ENCODE peak calls at places on chromosomes 5 and 9, in eight cellular contexts. R is HFF-Myc, S is tibial artery, E is coronary artery, C is cardiac muscle cell, W is AG04450, F is foreskin fibroblast, Y is thoracic aorta. J is an unnamed sample.

GRCh38 chr5:39148983-39149534 is 70.3 kb downstream of the FYB1 start:
- DNase-seq in R (no peak), C (no peak), Y (no peak), E (no peak), W (no peak), F (peak), S (no peak), J (peak)

GRCh38 chr5:159156839-159157238 is 52.5 kb downstream of the RNF145 start:
- DNase-seq in S (no peak), C (peak), F (peak), E (no peak), Y (no peak), W (peak), R (peak), J (peak)

GRCh38 chr5:13771011-13771571 is 173.4 kb downstream of the DNAH5 start:
- DNase-seq in S (no peak), Y (no peak), F (no peak), W (peak), R (peak), C (no peak), E (no peak), J (no peak)

GRCh38 chr9:38686923-38687322 is 33.0 kb downstream of the FAM240B start:
- DNase-seq in F (no peak), R (no peak), C (no peak), S (no peak), Y (no peak), E (no peak), W (no peak), J (no peak)

GRCh38 chr5:58255970-58256369 is 203.9 kb downstream of the PLK2 start:
- DNase-seq in Y (no peak), C (no peak), F (no peak), R (no peak), E (no peak), S (no peak), W (no peak), J (no peak)

GRCh38 chr5:80866372-80866771 is 93.8 kb upstream of the RASGRF2 start:
- DNase-seq in S (no peak), F (no peak), C (no peak), Y (no peak), E (no peak), R (no peak), W (no peak), J (no peak)

GRCh38 chr5:177606071-177607051 is 6.4 kb downstream of the B4GALT7 start:
- DNase-seq in W (no peak), Y (no peak), R (no peak), S (no peak), C (no peak), E (peak), F (no peak), J (no peak)

GRCh38 chr5:64690417-64691151 is at the start of gene SHISAL2B:
- DNase-seq in Y (no peak), R (no peak), C (peak), E (no peak), F (peak), S (no peak), W (no peak), J (peak)

GRCh38 chr9:115925424-115925823 is 228.2 kb upstream of the PAPPA start:
- DNase-seq in F (no peak), W (no peak), C (no peak), S (no peak), E (no peak), Y (no peak), R (no peak), J (no peak)

GRCh38 chr5:77360969-77361368 is 131.1 kb downstream of the WDR41 start:
- DNase-seq in W (no peak), R (no peak), Y (no peak), E (no peak), C (no peak), S (no peak), F (no peak), J (no peak)

GRCh38 chr5:159638954-159639559 is 277.2 kb upstream of the ADRA1B start:
- DNase-seq in R (no peak), E (no peak), W (no peak), C (no peak), S (no peak), Y (no peak), F (no peak), J (peak)

GRCh38 chr5:43428034-43428712 is 16.0 kb upstream of the CCL28 start:
- DNase-seq in E (no peak), Y (no peak), C (no peak), W (no peak), S (no peak), F (peak), R (no peak), J (peak)

GRCh38 chr5:54326662-54327145 is 16.3 kb upstream of the ARL15 start:
- DNase-seq in S (no peak), R (no peak), Y (no peak), W (no peak), C (no peak), F (no peak), E (no peak), J (no peak)

GRCh38 chr9:34179528-34180138 is 790 bp downstream of the UBAP1 start:
- DNase-seq in R (no peak), Y (no peak), F (peak), C (no peak), E (no peak), W (no peak), S (no peak), J (peak)

GRCh38 chr9:27337833-27338526 is 41.0 kb upstream of the EQTN start:
- DNase-seq in W (no peak), C (no peak), R (no peak), Y (no peak), S (no peak), E (no peak), F (no peak), J (no peak)

GRCh38 chr5:174998131-174998730 is 273.8 kb downstream of the MSX2 start:
- DNase-seq in S (no peak), E (no peak), Y (no peak), C (no peak), W (no peak), F (no peak), R (no peak), J (no peak)

GRCh38 chr9:135902655-135903357 is 4.5 kb downstream of the CAMSAP1 start:
- DNase-seq in C (no peak), W (no peak), F (no peak), R (no peak), S (no peak), E (no peak), Y (no peak), J (no peak)

GRCh38 chr5:154312571-154312970 is 122.0 kb downstream of the GALNT10 start:
- DNase-seq in E (no peak), S (no peak), F (peak), R (no peak), W (no peak), C (no peak), Y (no peak), J (peak)

GRCh38 chr9:78097541-78097940 is 65.9 kb upstream of the GNAQ start:
- DNase-seq in S (no peak), R (no peak), F (no peak), C (no peak), Y (no peak), E (no peak), W (no peak), J (no peak)

GRCh38 chr5:68251386-68251785 is 35.8 kb downstream of the PIK3R1 start:
- DNase-seq in C (no peak), Y (no peak), S (no peak), E (no peak), F (peak), R (no peak), W (no peak), J (no peak)

GRCh38 chr5:179765400-179765799 is 28.4 kb upstream of the LTC4S start:
- DNase-seq in E (no peak), Y (peak), C (no peak), W (no peak), R (peak), S (peak), F (peak), J (peak)

GRCh38 chr5:150489358-150490295 is 18.3 kb upstream of the NDST1 start:
- DNase-seq in F (peak), S (no peak), R (no peak), Y (no peak), E (no peak), C (no peak), W (no peak), J (no peak)

GRCh38 chr5:31811210-31811609 is 172.3 kb downstream of the PDZD2 start:
- DNase-seq in Y (no peak), C (no peak), E (no peak), W (peak), F (peak), S (no peak), R (no peak), J (peak)

GRCh38 chr5:176875014-176875550 is 24.1 kb downstream of the HK3 start:
- DNase-seq in Y (no peak), S (no peak), C (no peak), R (no peak), E (no peak), W (no peak), F (no peak), J (no peak)

GRCh38 chr9:98881836-98882568 is 61.7 kb upstream of the COL15A1 start:
- DNase-seq in Y (no peak), R (no peak), C (no peak), W (no peak), F (no peak), S (no peak), E (peak), J (no peak)

DNA sequence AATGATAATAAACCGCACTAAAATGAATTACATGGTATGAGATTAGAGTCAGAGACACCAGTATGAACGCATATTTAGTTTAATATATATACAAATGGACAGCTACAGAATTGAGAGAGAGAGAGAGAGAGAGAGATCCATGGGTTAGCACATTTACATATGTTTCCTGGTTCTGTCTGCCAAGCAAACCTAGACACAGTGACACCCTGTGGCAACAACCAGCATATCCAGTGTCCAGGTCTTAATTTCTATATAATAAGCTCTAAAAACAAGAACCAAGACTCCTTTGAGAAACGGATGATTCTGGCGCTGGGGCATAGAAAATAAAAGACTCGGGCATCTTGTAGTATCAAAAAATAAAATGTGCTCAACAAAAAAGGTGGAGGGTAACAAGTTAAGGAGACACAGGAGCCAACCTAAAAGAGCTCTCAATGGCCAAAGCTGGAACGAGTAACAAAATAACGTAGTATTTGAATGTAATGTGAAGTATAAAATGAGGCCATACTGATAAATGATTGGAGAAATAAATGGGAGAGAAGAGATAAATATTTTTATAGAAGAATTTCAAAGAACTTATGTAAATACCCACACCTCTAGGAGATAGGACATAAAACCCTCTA is 84.5 kb downstream of the RFX3 start:
- DNase-seq in W (peak), R (peak), E (no peak), C (peak), S (no peak), F (peak), Y (no peak), J (peak)
- TF ChIP-seq CTCF in W (peak), R (peak), E (no peak), C (peak), S (peak), F (peak), Y (no peak), J (peak)

DNA sequence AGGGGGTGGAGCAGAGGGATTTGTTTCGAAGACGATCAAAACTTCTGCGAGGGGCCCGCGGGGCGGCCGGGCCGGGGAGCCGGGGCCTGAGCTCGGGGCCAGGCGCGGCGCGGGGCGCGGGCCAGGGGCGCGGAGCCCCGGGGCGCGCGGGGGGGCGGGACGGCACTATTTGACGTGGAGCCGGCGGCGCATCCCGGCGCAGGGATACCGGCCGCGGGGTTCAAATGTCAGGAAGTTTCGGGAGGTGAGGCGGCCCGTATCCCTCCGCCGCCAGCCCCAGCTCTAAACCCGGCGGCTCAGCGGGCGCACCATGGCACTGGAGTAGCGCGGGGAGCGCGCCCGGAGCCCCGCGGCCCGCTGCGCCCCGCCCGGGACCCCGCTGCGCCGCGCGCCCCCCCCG is at the start of gene LMX1B:
- DNase-seq in W (no peak), F (peak), Y (no peak), E (no peak), R (no peak), C (peak), S (no peak), J (peak)
- H3K4me3 ChIP-seq in W (no peak), F (no peak), Y (peak), E (peak), R (no peak), C (peak), S (peak), J (no peak)

DNA sequence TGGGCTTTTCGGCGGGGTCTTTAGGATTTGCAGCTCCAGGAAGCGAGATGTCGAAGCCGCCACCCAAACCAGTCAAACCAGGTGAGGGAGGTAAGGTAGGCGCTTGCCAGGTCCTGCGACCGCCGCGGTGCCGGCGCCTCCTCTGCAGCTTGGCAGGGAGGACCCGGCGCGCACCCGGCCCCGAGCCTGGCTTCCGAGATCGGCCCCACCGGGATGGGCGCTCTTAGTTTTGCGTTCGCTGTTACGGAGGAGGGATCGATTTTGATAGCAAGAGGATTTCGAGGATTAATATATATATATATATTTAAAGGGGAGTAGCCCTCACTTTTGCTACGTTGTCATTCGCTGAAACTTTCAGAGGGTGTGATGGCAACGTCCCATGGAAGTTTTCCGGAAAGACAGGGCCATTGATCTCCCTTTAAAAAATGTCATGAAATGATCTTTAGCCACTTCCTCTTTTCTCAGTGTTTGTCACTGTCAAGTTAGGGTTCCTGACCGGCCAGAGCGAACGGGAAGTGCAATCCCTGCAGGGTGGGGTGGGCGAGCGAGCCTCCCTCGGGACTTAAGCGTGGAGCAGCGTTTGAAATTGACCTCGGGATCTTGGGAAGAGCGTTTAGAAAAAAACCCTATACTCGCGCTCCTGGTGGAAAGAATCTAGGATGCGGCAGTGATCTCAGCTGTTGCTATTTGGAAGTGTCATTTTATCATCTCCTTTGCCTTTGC is 493 bp downstream of the OSTF1 start:
- DNase-seq in R (no peak), F (peak), C (peak), E (no peak), S (peak), W (no peak), Y (no peak), J (peak)
- TF ChIP-seq CTCF in R (no peak), F (peak), C (peak), E (no peak), S (no peak), W (peak), Y (peak), J (peak)

GRCh38 chr5:79508794-79509193 is 5.1 kb downstream of the HOMER1 start:
- DNase-seq in F (no peak), Y (no peak), C (no peak), W (no peak), R (no peak), E (no peak), S (no peak), J (no peak)
- H3K4me3 ChIP-seq in F (no peak), Y (no peak), C (peak), W (no peak), R (no peak), E (no peak), S (no peak), J (no peak)

GRCh38 chr5:5291357-5291756 is 131.1 kb upstream of the ICE1 start:
- DNase-seq in F (no peak), E (no peak), S (no peak), C (no peak), Y (no peak), W (no peak), R (no peak), J (no peak)

GRCh38 chr5:5295361-5295760 is 127.1 kb upstream of the ICE1 start:
- DNase-seq in Y (no peak), E (no peak), F (no peak), C (no peak), S (no peak), R (no peak), W (no peak), J (no peak)

GRCh38 chr5:5294429-5294828 is 128.0 kb upstream of the ICE1 start:
- DNase-seq in S (no peak), W (no peak), Y (no peak), R (no peak), E (no peak), F (no peak), C (no peak), J (no peak)

GRCh38 chr5:5290674-5291334 is 131.7 kb upstream of the ICE1 start:
- DNase-seq in F (no peak), R (no peak), Y (no peak), W (no peak), C (no peak), S (no peak), E (no peak), J (no peak)

DNA sequence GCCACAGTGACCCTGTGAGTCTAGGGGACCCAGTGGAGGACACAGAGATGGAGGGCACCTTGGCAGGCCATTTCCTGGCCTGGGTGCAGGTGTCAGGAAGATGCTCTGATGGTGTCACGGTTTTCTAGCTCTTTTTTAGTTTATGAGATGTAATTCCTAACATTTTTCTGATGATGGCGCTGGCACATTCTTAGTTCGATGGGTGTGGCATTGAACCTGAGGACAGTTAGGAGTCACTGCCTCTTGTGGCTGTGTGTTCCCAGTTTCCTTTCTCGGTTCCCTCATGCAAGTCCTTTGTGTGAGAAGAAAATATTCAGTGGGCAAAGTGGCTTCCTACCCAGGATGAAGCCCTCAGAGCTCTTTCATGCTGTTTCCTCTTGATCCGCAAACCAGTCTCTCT is 129.4 kb upstream of the ICE1 start:
- DNase-seq in E (no peak), R (no peak), C (no peak), S (no peak), Y (no peak), W (no peak), F (no peak), J (no peak)
- TF ChIP-seq CTCF in E (no peak), R (no peak), C (no peak), S (no peak), Y (no peak), W (no peak), F (no peak), J (no peak)

GRCh38 chr9:93207326-93207814 is 23.4 kb downstream of the WNK2 start:
- DNase-seq in F (peak), W (no peak), S (peak), Y (no peak), C (peak), E (no peak), R (no peak), J (peak)
- H3K4me3 ChIP-seq in F (no peak), W (no peak), S (peak), Y (peak), C (no peak), E (peak), R (no peak), J (no peak)

GRCh38 chr9:83708515-83709158 is 879 bp upstream of the UBQLN1 start:
- DNase-seq in E (peak), W (no peak), F (peak), Y (peak), S (peak), R (peak), C (peak), J (peak)
- TF ChIP-seq CTCF in E (no peak), W (no peak), F (no peak), Y (no peak), S (no peak), R (no peak), C (no peak), J (no peak)

J was measured in fibroblast of the aortic adventitia.